ENCODE peak calls at places on chromosomes 7 and 10, in four cellular contexts. F, N, V and K are unnamed samples.

GRCh38 chr10:131747251-131747650 is 153.6 kb upstream of the PPP2R2D start:
- DNase-seq in F (no peak), V (no peak), N (no peak), K (no peak)

GRCh38 chr10:1089017-1089689 is 33.0 kb downstream of the WDR37 start:
- DNase-seq in V (no peak), N (no peak), F (no peak), K (no peak)

GRCh38 chr7:151689196-151689971 is 169.7 kb upstream of the RHEB start:
- DNase-seq in N (no peak), F (no peak), V (no peak), K (no peak)

GRCh38 chr7:155589001-155589980 is 42.9 kb upstream of the CNPY1 start:
- DNase-seq in F (no peak), V (no peak), N (no peak), K (no peak)

GRCh38 chr10:13296476-13296875 is 3.4 kb downstream of the PHYH start:
- DNase-seq in F (no peak), V (no peak), N (no peak), K (no peak)

GRCh38 chr7:81845628-81846259 is 75.9 kb upstream of the HGF start:
- DNase-seq in V (peak), N (peak), F (no peak), K (no peak)

GRCh38 chr10:133151528-133151927 is 8.5 kb upstream of the KNDC1 start:
- DNase-seq in F (no peak), N (no peak), V (no peak), K (no peak)

GRCh38 chr10:60123172-60123571 is 216.8 kb upstream of the CCDC6 start:
- DNase-seq in N (no peak), F (peak), V (no peak), K (no peak)

GRCh38 chr10:58645762-58646161 is 133.1 kb downstream of the BICC1 start:
- DNase-seq in F (no peak), V (no peak), N (no peak), K (no peak)

GRCh38 chr10:133215586-133215985 is 14.4 kb upstream of the UTF1 start:
- DNase-seq in N (no peak), F (no peak), V (no peak), K (no peak)

GRCh38 chr7:53740971-53741370 is 705.5 kb downstream of the POM121L12 start:
- DNase-seq in N (no peak), V (no peak), F (no peak), K (no peak)

DNA sequence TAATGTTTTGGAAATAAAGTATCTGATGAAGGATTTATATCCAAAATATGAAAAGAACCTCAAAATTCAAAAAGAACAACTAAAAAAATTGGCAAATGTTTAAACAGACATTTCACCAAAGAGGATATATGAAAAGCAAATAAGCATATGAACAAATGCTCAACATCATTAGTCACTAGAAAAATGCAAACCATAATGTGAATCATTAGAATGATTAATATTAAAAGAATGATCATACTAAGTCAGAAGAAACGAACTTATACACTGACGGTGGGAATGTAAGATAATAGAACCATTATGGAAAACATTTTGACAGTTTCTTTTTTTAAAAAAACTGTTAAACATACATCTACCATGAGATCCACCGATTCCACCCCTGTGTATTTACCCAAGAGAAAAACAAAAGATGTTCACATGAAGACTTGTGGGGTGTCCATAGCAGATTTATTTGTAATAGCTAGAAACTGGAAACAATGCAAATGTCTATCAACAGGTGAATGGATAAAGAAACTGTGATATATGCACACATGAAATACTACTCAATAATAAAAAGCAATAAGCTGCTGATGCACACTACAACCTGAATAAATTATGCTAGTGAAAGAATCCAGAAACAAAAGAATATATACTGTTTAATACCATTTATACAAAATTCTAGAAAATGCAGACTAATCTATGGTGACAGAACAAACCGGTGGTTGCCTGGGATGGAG is 35.7 kb downstream of the PRKG1 start:
- DNase-seq in N (no peak), V (no peak), F (no peak), K (no peak)
- H3K4me3 ChIP-seq in N (no peak), V (no peak), F (no peak), K (no peak)

GRCh38 chr7:150378853-150379589 is at the start of gene ZNF775:
- DNase-seq in F (peak), V (no peak), N (peak), K (no peak)
- TF ChIP-seq REST in F (no peak), V (no peak), N (no peak), K (no peak)

GRCh38 chr10:104612577-104613205 is 28.4 kb upstream of the SORCS3 start:
- DNase-seq in F (no peak), V (no peak), N (no peak), K (no peak)
- TF ChIP-seq CTCF in F (peak), V (no peak), N (no peak), K (peak)

GRCh38 chr7:6516387-6516983 is 34.8 kb downstream of the GRID2IP start:
- DNase-seq in V (peak), N (peak), F (peak), K (peak)
- H3K4me3 ChIP-seq in V (peak), N (peak), F (no peak), K (peak)

GRCh38 chr10:45471531-45472310 is 97.7 kb downstream of the ALOX5 start:
- DNase-seq in F (no peak), N (no peak), V (no peak), K (no peak)
- TF ChIP-seq REST in F (no peak), N (no peak), V (no peak), K (no peak)

GRCh38 chr10:101073631-101074030 is 11.8 kb downstream of the KAZALD1 start:
- DNase-seq in N (no peak), V (no peak), F (no peak), K (no peak)
- TF ChIP-seq CTCF in N (no peak), V (no peak), F (peak), K (no peak)

DNA sequence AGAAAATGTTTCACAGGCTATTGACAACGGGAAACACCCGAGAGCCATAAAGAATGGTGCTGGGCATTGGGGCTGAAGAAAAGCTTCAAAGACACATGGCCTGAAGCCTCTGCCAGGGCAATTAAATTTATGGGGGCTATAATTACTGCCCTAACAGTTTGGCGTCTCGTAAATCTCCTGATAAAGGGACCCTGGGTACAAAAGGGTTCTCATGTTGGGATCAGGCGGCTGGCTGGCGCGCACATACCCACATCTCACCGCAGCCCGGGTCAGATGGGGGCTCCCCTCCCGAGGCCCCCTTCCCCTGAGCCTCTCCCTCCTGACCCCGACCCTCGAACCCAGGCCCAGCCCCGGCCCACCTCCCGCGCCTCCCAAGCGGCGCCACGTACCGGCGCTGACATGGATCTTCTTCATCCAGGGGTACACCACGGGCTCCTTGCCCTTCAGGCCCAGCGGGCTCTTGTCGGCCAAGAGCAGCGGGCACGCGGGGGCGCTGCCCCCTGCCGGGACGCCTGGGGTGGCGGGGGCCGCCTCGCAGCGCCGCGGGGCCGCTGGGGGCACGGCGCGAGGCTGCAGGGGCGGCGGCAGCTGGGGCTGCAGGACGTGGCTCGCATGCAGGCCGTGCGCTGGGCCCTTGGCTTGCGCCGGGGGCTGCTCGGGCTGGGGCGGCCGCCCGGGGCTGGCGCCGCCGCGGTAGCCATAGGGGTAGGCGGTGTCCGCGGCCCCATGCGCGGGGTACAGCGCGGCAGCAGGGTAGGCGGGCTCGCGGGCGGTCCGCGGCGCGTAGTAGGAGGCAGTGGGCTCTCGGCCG is 623 bp downstream of the HOXA4 start:
- DNase-seq in F (no peak), N (no peak), V (no peak), K (no peak)
- H3K4me3 ChIP-seq in F (peak), N (peak), V (no peak), K (no peak)

GRCh38 chr7:101099969-101100781 is 14.9 kb downstream of the TRIM56 start:
- DNase-seq in N (peak), F (peak), V (no peak), K (peak)
- TF ChIP-seq REST in N (no peak), F (no peak), V (no peak), K (no peak)